ENCODE peak calls at places on chromosomes 7 and 10, in seven cellular contexts. W is suprapubic skin; O is cardiac fibroblast; E is fibroblast of pulmonary artery; P is NCI-H1105; Q is fibroblast of the conjunctiva; H is activated CD4-positive, CD25-positive, alpha-beta regulatory T cell treated with anti-CD3 and anti-CD28 coated beads, Interleukin-2, amount 50 U/mL, for 16 hours. U is an unnamed sample.

GRCh38 chr10:131654471-131655087 is 246.2 kb upstream of the PPP2R2D start:
- DNase-seq in W (peak), O (no peak), E (no peak), P (no peak), Q (no peak), H (no peak), U (no peak)

GRCh38 chr7:82697897-82698296 is 254.3 kb upstream of the CACNA2D1 start:
- DNase-seq in W (no peak), O (peak), E (peak), P (no peak), Q (no peak), H (no peak), U (no peak)

GRCh38 chr10:5381187-5381586 is 16.4 kb downstream of the UCN3 start:
- DNase-seq in W (no peak), O (no peak), E (no peak), P (no peak), Q (no peak), H (no peak), U (no peak)

GRCh38 chr10:88525371-88526079 is 57.6 kb downstream of the RNLS start:
- DNase-seq in W (no peak), O (peak), E (peak), P (no peak), Q (no peak), H (no peak), U (no peak)

GRCh38 chr10:79358811-79359210 is 11.5 kb downstream of the PPIF start:
- DNase-seq in W (no peak), O (no peak), E (no peak), P (no peak), Q (no peak), H (no peak), U (peak)

GRCh38 chr7:2403718-2404648 is 572 bp downstream of the CHST12 start:
- DNase-seq in W (no peak), O (peak), E (peak), P (peak), Q (no peak), H (no peak), U (peak)

GRCh38 chr10:132027423-132027983 is 38.2 kb upstream of the JAKMIP3 start:
- DNase-seq in W (no peak), O (peak), E (no peak), P (no peak), Q (no peak), H (no peak), U (no peak)

GRCh38 chr10:124166431-124167125 is 73.2 kb upstream of the CHST15 start:
- DNase-seq in W (no peak), O (no peak), E (no peak), P (no peak), Q (no peak), H (no peak), U (no peak)

GRCh38 chr10:96501985-96502384 is 11.7 kb downstream of the TLL2 start:
- DNase-seq in W (no peak), O (no peak), E (no peak), P (no peak), Q (no peak), H (no peak), U (no peak)

GRCh38 chr7:153840861-153841260 is 211.3 kb upstream of the DPP6 start:
- DNase-seq in W (no peak), O (no peak), E (no peak), P (no peak), Q (no peak), H (no peak), U (no peak)

GRCh38 chr10:123240250-123240649 is 86.0 kb downstream of the BUB3 start:
- DNase-seq in W (no peak), O (no peak), E (no peak), P (no peak), Q (no peak), H (no peak), U (no peak)

GRCh38 chr10:102596506-102596971 is 47.7 kb upstream of the TRIM8 start:
- DNase-seq in W (no peak), O (peak), E (peak), P (peak), Q (no peak), H (no peak), U (peak)

GRCh38 chr10:101840102-101840684 is 3.4 kb downstream of the KCNIP2 start:
- DNase-seq in W (no peak), O (peak), E (peak), P (no peak), Q (no peak), H (no peak), U (no peak)

GRCh38 chr7:368651-369475 is 78.9 kb downstream of the FOXL3 start:
- DNase-seq in W (peak), O (no peak), E (no peak), P (no peak), Q (no peak), H (no peak), U (peak)

GRCh38 chr10:128087146-128087883 is 38.9 kb downstream of the MKI67 start:
- DNase-seq in W (no peak), O (no peak), E (no peak), P (no peak), Q (no peak), H (no peak), U (no peak)

GRCh38 chr10:78644550-78644949 is 424.2 kb upstream of the ZMIZ1 start:
- DNase-seq in W (no peak), O (no peak), E (no peak), P (no peak), Q (no peak), H (no peak), U (no peak)

GRCh38 chr7:106346678-106347217 is 62.0 kb upstream of the NAMPT start:
- DNase-seq in W (no peak), O (peak), E (peak), P (no peak), Q (peak), H (peak), U (no peak)

GRCh38 chr10:36559412-36559811 is 566.0 kb upstream of the ANKRD30A start:
- DNase-seq in W (no peak), O (no peak), E (no peak), P (no peak), Q (no peak), H (no peak), U (no peak)

GRCh38 chr7:79341902-79342301 is 111.6 kb downstream of the MAGI2 start:
- DNase-seq in W (no peak), O (no peak), E (no peak), P (no peak), Q (no peak), H (no peak), U (no peak)

GRCh38 chr7:2808891-2809660 is 35.0 kb downstream of the GNA12 start:
- DNase-seq in W (no peak), O (no peak), E (no peak), P (no peak), Q (no peak), H (no peak), U (no peak)

GRCh38 chr7:104891949-104892348 is 122.1 kb upstream of the KMT2E start:
- DNase-seq in W (no peak), O (no peak), E (no peak), P (no peak), Q (no peak), H (no peak), U (no peak)

GRCh38 chr7:130906575-130906974 is 172.6 kb upstream of the KLF14 start:
- DNase-seq in W (no peak), O (no peak), E (no peak), P (no peak), Q (no peak), H (no peak), U (no peak)

GRCh38 chr7:106371629-106372028 is 86.8 kb upstream of the NAMPT start:
- DNase-seq in W (no peak), O (peak), E (no peak), P (no peak), Q (no peak), H (no peak), U (no peak)

GRCh38 chr7:148395990-148396716 is 194.4 kb upstream of the C7orf33 start:
- DNase-seq in W (no peak), O (no peak), E (peak), P (no peak), Q (no peak), H (no peak), U (no peak)

U was measured in Caco-2.